ENCODE peak calls at places on chromosomes 2 and 18, in eight cellular contexts. H, F, I, G, V, K, X and Q are unnamed samples.

GRCh38 chr2:85376291-85377065 is 21.9 kb downstream of the ELMOD3 start:
- DNase-seq in H (no peak), F (no peak), I (no peak), G (no peak), V (no peak), K (no peak), X (no peak), Q (no peak)

GRCh38 chr2:96868555-96869280 is 1.2 kb downstream of the SEMA4C start:
- DNase-seq in H (peak), F (peak), I (peak), G (no peak), V (peak), K (peak), X (peak), Q (peak)

GRCh38 chr18:10559566-10560456 is 34.0 kb downstream of the NAPG start:
- DNase-seq in H (peak), F (no peak), I (peak), G (no peak), V (peak), K (peak), X (no peak), Q (no peak)

GRCh38 chr18:13280066-13280795 is 61.7 kb downstream of the LDLRAD4 start:
- DNase-seq in H (no peak), F (no peak), I (no peak), G (no peak), V (no peak), K (no peak), X (no peak), Q (no peak)

GRCh38 chr2:179248024-179248348 is 16.6 kb downstream of the SESTD1 start:
- DNase-seq in H (no peak), F (no peak), I (no peak), G (no peak), V (no peak), K (no peak), X (no peak), Q (no peak)

GRCh38 chr2:71940695-71941094 is 207.0 kb downstream of the CYP26B1 start:
- DNase-seq in H (no peak), F (no peak), I (no peak), G (no peak), V (no peak), K (no peak), X (no peak), Q (no peak)

GRCh38 chr2:187013058-187013457 is 164.1 kb upstream of the ZSWIM2 start:
- DNase-seq in H (no peak), F (no peak), I (no peak), G (no peak), V (no peak), K (no peak), X (no peak), Q (no peak)

GRCh38 chr2:55518846-55519167 is 711 bp upstream of the CFAP36 start:
- DNase-seq in H (no peak), F (no peak), I (peak), G (no peak), V (peak), K (no peak), X (peak), Q (no peak)

GRCh38 chr2:101859604-101860003 is 132.2 kb upstream of the IL1R2 start:
- DNase-seq in H (no peak), F (peak), I (no peak), G (no peak), V (no peak), K (no peak), X (no peak), Q (no peak)

GRCh38 chr2:186664644-186665043 is 29.2 kb upstream of the FAM171B start:
- DNase-seq in H (no peak), F (no peak), I (no peak), G (no peak), V (no peak), K (no peak), X (no peak), Q (no peak)

GRCh38 chr2:50953021-50953420 is 78.9 kb downstream of the NRXN1 start:
- DNase-seq in H (no peak), F (no peak), I (no peak), G (no peak), V (no peak), K (no peak), X (no peak), Q (no peak)

GRCh38 chr2:127014630-127015029 is 92.3 kb downstream of the BIN1 start:
- DNase-seq in H (peak), F (no peak), I (no peak), G (no peak), V (no peak), K (no peak), X (no peak), Q (no peak)

GRCh38 chr2:74572178-74572925 is 17.8 kb downstream of the DOK1 start:
- DNase-seq in H (no peak), F (no peak), I (no peak), G (no peak), V (no peak), K (no peak), X (no peak), Q (no peak)

GRCh38 chr2:157504623-157505022 is 60.7 kb upstream of the CYTIP start:
- DNase-seq in H (no peak), F (no peak), I (no peak), G (no peak), V (no peak), K (no peak), X (no peak), Q (no peak)

GRCh38 chr2:54773838-54774237 is 50.4 kb downstream of the EML6 start:
- DNase-seq in H (no peak), F (no peak), I (no peak), G (no peak), V (no peak), K (no peak), X (peak), Q (no peak)

GRCh38 chr18:44651453-44651852 is 29.2 kb upstream of the SETBP1 start:
- DNase-seq in H (no peak), F (no peak), I (no peak), G (no peak), V (peak), K (no peak), X (no peak), Q (no peak)

GRCh38 chr18:51211552-51211951 is 14.1 kb upstream of the MEX3C start:
- DNase-seq in H (peak), F (no peak), I (no peak), G (no peak), V (peak), K (no peak), X (peak), Q (peak)